ENCODE peak calls at places on chromosomes 1 and 21, in four cellular contexts. M is fibroblast of lung, H is PC-3, S is colonic mucosa. Z is an unnamed sample. For H3K9me3, the result is how much of the 10 kb centered on the place peaks cover.

GRCh38 chr1:208298593-208299233 is 54.5 kb upstream of the PLXNA2 start:
- DNase-seq in S (peak), M (no peak), H (no peak), Z (peak)

GRCh38 chr1:89887270-89887669 is 66.4 kb downstream of the LRRC8D start:
- DNase-seq in S (no peak), H (peak), M (no peak), Z (no peak)

GRCh38 chr1:8133657-8134430 is 107.7 kb upstream of the ERRFI1 start:
- DNase-seq in M (peak), H (peak), S (peak), Z (no peak)

GRCh38 chr1:93519196-93519825 is 71.4 kb downstream of the FNBP1L start:
- DNase-seq in M (peak), S (no peak), H (peak), Z (no peak)

GRCh38 chr21:30623362-30623761 is 2.9 kb downstream of the KRTAP20-4 start:
- DNase-seq in M (no peak), S (no peak), H (peak), Z (no peak)

GRCh38 chr21:23936224-23936623 is 1671.1 kb downstream of the MRPL39 start:
- DNase-seq in H (peak), M (peak), S (no peak), Z (no peak)

GRCh38 chr1:53311104-53311908 is 16.6 kb downstream of the LRP8 start:
- DNase-seq in H (no peak), S (no peak), M (no peak), Z (no peak)

GRCh38 chr21:36803051-36803709 is 104.3 kb downstream of the SIM2 start:
- DNase-seq in H (no peak), M (no peak), S (no peak), Z (no peak)

GRCh38 chr21:36489103-36489785 is 9.3 kb upstream of the CLDN14 start:
- DNase-seq in S (no peak), M (no peak), H (no peak), Z (no peak)

DNA sequence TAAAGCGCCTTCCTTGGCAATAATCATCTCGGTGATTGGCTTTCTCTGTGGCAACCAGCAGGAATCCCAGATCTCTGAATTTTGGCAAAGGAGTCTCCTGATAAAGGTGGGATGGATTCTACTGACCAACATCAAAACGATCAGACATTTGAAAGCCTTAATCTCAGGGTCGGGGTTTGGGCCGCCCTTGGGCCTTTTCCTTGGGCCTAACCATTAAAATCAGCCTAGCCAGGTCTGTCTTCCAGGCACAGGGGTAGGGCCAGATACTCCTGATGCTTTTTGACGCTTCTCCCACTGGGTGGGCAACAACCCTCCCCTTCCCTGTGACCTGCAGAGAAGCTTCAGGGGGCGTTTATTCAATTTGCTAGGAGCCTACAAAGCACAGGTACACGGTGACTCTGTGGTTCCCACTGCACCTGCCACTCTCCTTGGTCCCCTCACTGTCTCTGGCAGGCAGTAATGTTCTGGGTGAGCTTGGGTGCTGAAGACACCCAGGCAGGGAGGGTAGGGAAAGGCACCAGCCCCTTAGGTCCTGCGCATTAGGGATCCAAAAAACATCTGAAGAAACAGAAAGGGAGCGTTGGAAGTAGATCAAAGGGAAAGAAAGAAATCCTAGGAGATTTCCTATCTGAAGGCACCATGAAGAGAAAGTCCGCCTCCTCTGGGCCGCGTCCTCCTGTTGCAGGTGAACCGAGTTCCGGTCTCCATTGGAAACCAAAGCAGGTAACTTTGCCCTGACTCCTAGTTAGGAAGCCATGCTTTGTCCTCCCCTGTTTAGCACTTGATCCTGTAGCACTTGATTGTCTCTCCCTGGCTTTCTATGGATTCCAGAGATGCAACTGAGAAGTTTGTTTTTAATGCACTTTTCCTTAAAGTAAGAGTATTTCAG is 12.3 kb downstream of the RNU1-2 start:
- DNase-seq in S (no peak), M (no peak), H (no peak), Z (no peak)
- TF ChIP-seq CTCF in S (no peak), M (no peak), H (no peak), Z (no peak)

DNA sequence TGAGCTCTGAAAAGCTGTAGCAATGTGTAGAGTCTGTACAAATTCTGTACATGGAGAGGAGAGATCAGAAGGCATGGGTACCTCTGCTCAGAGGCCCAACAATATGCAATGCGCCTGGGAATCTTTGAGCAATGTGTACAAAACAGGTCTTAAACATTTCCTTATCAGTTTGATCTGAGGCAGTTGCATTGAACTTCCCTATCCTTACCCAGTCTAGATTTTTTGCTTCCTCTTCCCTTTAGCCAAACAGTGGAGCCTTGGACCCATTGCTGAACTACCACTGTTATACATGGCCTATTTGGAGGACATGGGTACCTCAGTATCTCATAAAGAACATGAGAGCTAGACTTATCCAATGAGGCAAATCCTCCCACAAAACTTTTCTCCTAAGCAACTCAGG is 12.6 kb upstream of the MNDA start:
- DNase-seq in M (no peak), S (no peak), H (no peak), Z (no peak)
- H3K9me3 ChIP-seq in M (under half), S (under half), H (under half), Z (under half)

DNA sequence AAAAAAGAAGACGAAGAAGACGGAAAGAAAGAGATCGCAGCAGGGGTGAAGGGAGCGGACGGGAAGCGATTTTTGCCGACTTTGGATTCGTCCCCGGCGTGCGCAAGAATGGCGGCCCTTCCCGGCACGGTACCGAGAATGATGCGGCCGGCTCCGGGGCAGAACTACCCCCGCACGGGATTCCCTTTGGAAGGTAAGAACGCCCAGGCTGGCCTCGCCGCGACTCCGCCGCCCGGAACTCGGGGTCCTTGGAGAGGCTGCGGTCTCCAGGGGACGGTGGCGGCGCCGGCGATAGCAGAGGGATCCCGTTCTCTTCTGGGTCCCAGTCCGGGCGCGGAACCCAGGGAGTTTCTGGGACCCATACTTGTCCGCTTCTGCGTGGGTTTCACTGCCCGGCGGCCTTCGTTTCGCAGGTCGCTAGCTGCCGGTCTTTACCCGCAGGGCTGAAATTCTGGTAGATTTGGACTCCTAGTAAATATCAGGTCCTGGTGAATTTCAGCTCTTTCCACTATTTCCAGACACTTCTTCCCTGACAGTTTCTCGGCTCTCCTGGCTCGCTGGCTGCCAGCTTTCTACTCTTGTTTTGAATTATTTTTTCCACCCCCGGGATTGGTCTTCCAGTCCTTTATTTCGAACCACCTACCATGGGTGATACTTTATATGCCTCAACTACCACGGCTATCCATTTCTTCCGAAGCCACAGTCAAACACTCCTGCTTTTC is 1.0 kb downstream of the PAX7 start:
- DNase-seq in H (no peak), S (no peak), M (no peak), Z (no peak)
- H3K4me3 ChIP-seq in H (no peak), S (no peak), M (no peak), Z (no peak)

GRCh38 chr1:153401461-153401860 is 10.6 kb upstream of the S100A8 start:
- DNase-seq in H (no peak), M (no peak), S (no peak), Z (no peak)

GRCh38 chr1:153397924-153398651 is 7.2 kb upstream of the S100A8 start:
- DNase-seq in H (no peak), S (no peak), M (no peak), Z (no peak)

GRCh38 chr1:153402226-153402625 is 11.4 kb upstream of the S100A8 start:
- DNase-seq in M (no peak), S (no peak), H (no peak), Z (no peak)

GRCh38 chr1:153399401-153400055 is 8.7 kb upstream of the S100A8 start:
- DNase-seq in M (no peak), H (no peak), S (no peak), Z (no peak)

GRCh38 chr1:153400244-153400643 is 9.4 kb upstream of the S100A8 start:
- DNase-seq in S (no peak), H (no peak), M (peak), Z (no peak)
- TF ChIP-seq CTCF in S (no peak), H (peak), M (peak), Z (no peak)

GRCh38 chr21:40830836-40831235 is 16.1 kb downstream of the DSCAM start:
- DNase-seq in S (no peak), M (no peak), H (no peak), Z (no peak)

GRCh38 chr21:40827509-40827908 is 19.4 kb downstream of the DSCAM start:
- DNase-seq in H (no peak), M (no peak), S (no peak), Z (no peak)

GRCh38 chr21:40829308-40829707 is 17.6 kb downstream of the DSCAM start:
- DNase-seq in H (no peak), S (no peak), M (no peak), Z (no peak)

GRCh38 chr21:40832316-40832715 is 14.6 kb downstream of the DSCAM start:
- DNase-seq in M (no peak), S (no peak), H (no peak), Z (no peak)

GRCh38 chr21:40829791-40830190 is 17.2 kb downstream of the DSCAM start:
- DNase-seq in S (no peak), M (no peak), H (no peak), Z (no peak)
- H3K9me3 ChIP-seq in S (under half), M (under half), H (under half), Z (under half)

DNA sequence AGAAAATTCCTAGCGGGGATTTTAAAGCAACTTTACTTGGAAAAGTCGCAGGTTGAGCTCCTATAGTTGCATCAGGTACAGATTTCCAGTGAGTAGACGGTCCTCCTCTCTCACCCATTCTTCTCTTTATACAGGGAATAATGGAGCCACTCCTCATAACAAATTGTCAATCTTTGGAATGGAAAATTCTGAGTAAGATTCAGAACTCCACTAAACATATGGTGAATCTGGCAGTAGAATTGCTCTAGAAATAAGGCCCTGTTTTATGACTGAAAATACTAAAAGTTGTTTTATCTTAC is 1.5 kb downstream of the NTNG1 start:
- DNase-seq in M (no peak), H (no peak), S (no peak), Z (no peak)
- H3K4me3 ChIP-seq in M (peak), H (peak), S (no peak), Z (peak)

DNA sequence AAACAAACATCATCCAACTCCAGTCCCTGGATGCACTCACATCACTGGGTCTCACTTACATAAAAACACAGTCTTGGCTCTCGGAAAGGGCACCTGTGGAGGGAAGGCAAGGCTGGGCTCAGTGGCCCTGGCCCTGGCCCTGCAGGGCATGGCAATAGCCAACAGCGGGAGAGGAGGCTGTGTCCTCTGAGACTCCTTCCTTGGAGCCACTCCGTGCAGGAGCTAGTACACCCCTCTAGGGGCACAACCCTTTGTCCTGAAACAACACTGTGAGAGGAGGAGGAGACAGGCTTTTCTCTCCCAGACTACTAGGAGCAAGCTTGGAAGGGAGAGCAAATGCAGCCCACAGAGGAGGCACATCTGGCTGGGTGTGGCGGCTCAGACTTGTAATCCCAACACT is 28.0 kb downstream of the URB1 start:
- DNase-seq in M (no peak), S (no peak), H (no peak), Z (no peak)
- TF ChIP-seq CTCF in M (no peak), S (no peak), H (no peak), Z (no peak)

GRCh38 chr1:109582021-109582420 is 33.6 kb downstream of the GNAI3 start:
- DNase-seq in H (no peak), M (no peak), S (no peak), Z (no peak)
- H3K9me3 ChIP-seq in H (under half), M (under half), S (under half), Z (under half)

GRCh38 chr1:205590777-205591513 is 40.9 kb downstream of the ELK4 start:
- DNase-seq in H (no peak), S (no peak), M (no peak), Z (no peak)

GRCh38 chr1:205593532-205593931 is 38.3 kb downstream of the ELK4 start:
- DNase-seq in M (no peak), H (no peak), S (no peak), Z (no peak)

GRCh38 chr1:205591522-205592351 is 40.1 kb downstream of the ELK4 start:
- DNase-seq in M (peak), H (peak), S (peak), Z (peak)

GRCh38 chr1:205593967-205594366 is 37.8 kb downstream of the ELK4 start:
- DNase-seq in M (no peak), S (no peak), H (no peak), Z (no peak)

DNA sequence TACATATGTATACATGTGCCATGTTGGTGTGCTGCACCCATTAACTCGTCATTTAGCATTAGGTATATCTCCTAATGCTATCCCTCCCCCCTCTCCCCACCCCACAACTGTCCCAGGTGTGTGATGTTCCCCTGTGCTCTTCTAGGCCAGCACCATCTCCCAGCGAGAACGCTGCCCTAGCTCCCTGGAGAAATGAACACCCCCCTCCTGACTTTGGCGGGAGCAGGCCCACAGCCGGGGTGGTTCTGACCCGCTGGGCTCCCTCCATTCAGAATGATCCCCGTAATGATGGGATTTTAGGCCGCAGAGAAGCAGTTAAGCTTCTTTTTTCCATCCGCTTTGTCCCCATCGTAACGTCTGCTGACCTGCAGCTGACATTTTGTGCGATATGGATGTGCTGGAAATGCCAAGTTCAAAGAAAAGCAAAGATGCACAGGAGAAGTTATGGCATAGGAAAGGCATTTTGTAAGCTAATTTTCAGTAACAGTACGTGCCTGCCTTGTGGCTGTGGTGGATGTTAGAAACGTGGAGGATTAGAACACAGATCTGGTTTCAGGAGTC is 39.3 kb downstream of the ELK4 start:
- DNase-seq in M (no peak), H (no peak), S (no peak), Z (no peak)
- H3K4me3 ChIP-seq in M (no peak), H (no peak), S (no peak), Z (peak)

DNA sequence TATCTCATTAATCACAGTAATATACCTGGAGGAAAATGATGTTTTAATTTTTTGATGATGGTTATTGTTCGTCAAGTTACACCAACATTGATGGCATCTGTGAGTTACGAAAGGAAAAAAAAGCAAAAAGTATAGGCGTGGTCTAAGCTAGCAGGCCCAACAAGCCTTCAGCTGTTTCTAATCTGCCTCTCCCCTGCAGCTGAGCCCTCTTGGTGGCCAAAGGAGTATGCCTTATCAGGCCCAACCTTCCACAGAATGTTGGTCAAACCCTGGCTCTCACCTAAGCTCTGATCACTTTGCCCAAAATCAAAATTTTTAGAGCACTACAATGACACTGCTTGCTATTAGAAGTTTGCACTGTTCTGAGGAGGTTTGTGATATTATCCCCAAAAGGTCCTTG is 4.9 kb downstream of the C1orf105 start:
- DNase-seq in S (no peak), H (no peak), M (no peak), Z (no peak)
- TF ChIP-seq CTCF in S (no peak), H (no peak), M (no peak), Z (no peak)